ENCODE peak calls at places on chromosomes 4 and X, in four cellular contexts. Z, M, L and I are unnamed samples.

GRCh38 chr4:71732706-71733105 is 51.2 kb downstream of the GC start:
- DNase-seq in Z (peak; percentile 38), M (no peak), L (peak; percentile 16), I (no peak)

GRCh38 chr4:172845281-172845680 is 323.3 kb upstream of the GALNT7 start:
- DNase-seq in Z (no peak), M (no peak), L (no peak), I (no peak)

GRCh38 chrX:118272237-118272636 is 73.7 kb upstream of the WDR44 start:
- DNase-seq in Z (peak; percentile 16), M (no peak), L (no peak), I (no peak)

GRCh38 chr4:123564758-123565346 is 168.3 kb downstream of the SPRY1 start:
- DNase-seq in Z (peak; percentile 48), M (peak; percentile 27), L (peak; percentile 75), I (peak; percentile 60)

GRCh38 chr4:185744946-185745345 is 67.0 kb downstream of the SORBS2 start:
- DNase-seq in Z (no peak), M (no peak), L (no peak), I (no peak)

GRCh38 chr4:140926672-140927071 is 170.5 kb upstream of the TBC1D9 start:
- DNase-seq in Z (peak; percentile 12), M (no peak), L (no peak), I (no peak)

GRCh38 chrX:69988955-69989394 is 60.8 kb downstream of the AWAT2 start:
- DNase-seq in Z (no peak), M (no peak), L (no peak), I (no peak)

GRCh38 chrX:54748626-54749025 is 49.4 kb downstream of the ITIH6 start:
- DNase-seq in Z (no peak), M (no peak), L (no peak), I (no peak)

GRCh38 chrX:20267924-20268701 is 1.4 kb upstream of the RPS6KA3 start:
- DNase-seq in Z (peak; percentile 16), M (no peak), L (peak; percentile 73), I (peak; percentile 74)

GRCh38 chr4:90121961-90122748 is 5.0 kb upstream of the CCSER1 start:
- DNase-seq in Z (peak; percentile 69), M (no peak), L (no peak), I (no peak)

GRCh38 chrX:153526801-153527599 is 9.6 kb downstream of the ATP2B3 start:
- DNase-seq in Z (no peak), M (no peak), L (no peak), I (no peak)

GRCh38 chr4:168857546-168858314 is 152.3 kb downstream of the CBR4 start:
- DNase-seq in Z (peak; percentile 87), M (no peak), L (no peak), I (no peak)
- H3K36me3 ChIP-seq in Z (peaks cover 28% of the 10 kb centered on the region), M (peaks cover 74% of the 10 kb centered on the region), L (no peaks in the 10 kb centered on the region), I (peaks cover 58% of the 10 kb centered on the region)

DNA sequence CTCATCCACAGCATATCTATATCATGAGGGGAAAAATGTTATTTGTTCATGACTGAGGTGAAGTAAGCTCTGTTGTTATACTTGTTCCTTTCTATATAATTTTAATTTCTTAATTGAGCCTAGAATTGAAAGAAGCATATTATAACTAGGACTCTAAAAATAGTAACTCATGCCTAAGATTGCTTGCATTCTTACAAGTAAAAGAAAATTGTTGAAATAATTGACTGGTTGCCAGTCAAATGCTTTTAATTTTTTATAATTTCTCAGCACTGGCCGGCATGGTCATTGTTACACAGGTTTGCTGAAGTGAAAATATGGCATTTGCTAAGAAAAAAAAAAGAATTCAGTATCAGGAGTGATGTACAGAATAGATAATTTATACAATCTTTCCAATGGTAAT is 104.8 kb downstream of the GASK1B start:
- DNase-seq in Z (peak; percentile 42), M (no peak), L (no peak), I (no peak)
- H3K36me3 ChIP-seq in Z (no peaks in the 10 kb centered on the region), M (no peaks in the 10 kb centered on the region), L (no peaks in the 10 kb centered on the region), I (no peaks in the 10 kb centered on the region)

GRCh38 chr4:128847074-128847724 is 37.7 kb downstream of the JADE1 start:
- DNase-seq in Z (no peak), M (no peak), L (no peak), I (no peak)
- H3K36me3 ChIP-seq in Z (peaks cover 54% of the 10 kb centered on the region), M (peaks cover 98% of the 10 kb centered on the region), L (peaks cover 66% of the 10 kb centered on the region), I (peaks cover 87% of the 10 kb centered on the region)

GRCh38 chr4:2910409-2910808 is 52.8 kb downstream of the NOP14 start:
- DNase-seq in Z (no peak), M (no peak), L (peak; percentile 84), I (no peak)
- H3K36me3 ChIP-seq in Z (peaks cover 50% of the 10 kb centered on the region), M (peaks cover 96% of the 10 kb centered on the region), L (peaks cover 45% of the 10 kb centered on the region), I (peaks cover 88% of the 10 kb centered on the region)

GRCh38 chr4:94235825-94236224 is 28.2 kb downstream of the SMARCAD1 start:
- DNase-seq in Z (no peak), M (no peak), L (no peak), I (no peak)

GRCh38 chr4:94237271-94237670 is 29.6 kb downstream of the SMARCAD1 start:
- DNase-seq in Z (no peak), M (no peak), L (no peak), I (no peak)

GRCh38 chr4:94244087-94244828 is 36.6 kb downstream of the SMARCAD1 start:
- DNase-seq in Z (no peak), M (no peak), L (no peak), I (no peak)

GRCh38 chr4:94244829-94245185 is 37.1 kb downstream of the SMARCAD1 start:
- DNase-seq in Z (no peak), M (no peak), L (no peak), I (no peak)

DNA sequence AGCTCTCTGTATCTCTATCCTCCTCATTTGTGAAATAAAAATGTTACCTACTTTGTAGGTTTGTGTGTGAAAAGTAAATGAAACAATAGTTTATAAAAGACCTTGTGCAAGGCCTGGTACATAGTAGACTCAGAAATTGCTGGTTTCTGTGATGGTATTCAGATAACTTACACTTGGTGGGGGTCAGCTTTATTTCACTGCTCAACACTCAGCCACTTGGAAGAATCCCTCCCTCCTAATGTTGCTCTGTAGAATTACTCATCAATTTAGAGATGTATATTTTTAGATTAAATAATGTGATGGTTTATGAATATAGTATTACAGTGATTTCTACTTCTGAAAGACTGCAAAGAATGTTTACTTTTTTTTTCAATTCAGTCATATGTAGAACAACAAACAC is 32.7 kb downstream of the SMARCAD1 start:
- DNase-seq in Z (no peak), M (no peak), L (no peak), I (no peak)
- H3K36me3 ChIP-seq in Z (peaks cover 55% of the 10 kb centered on the region), M (peaks cover 100% of the 10 kb centered on the region), L (peaks cover 16% of the 10 kb centered on the region), I (peaks cover 54% of the 10 kb centered on the region)

GRCh38 chr4:15015170-15015569 is 12.9 kb downstream of the CPEB2 start:
- DNase-seq in Z (no peak), M (no peak), L (no peak), I (no peak)
- H3K36me3 ChIP-seq in Z (peaks cover 34% of the 10 kb centered on the region), M (no peaks in the 10 kb centered on the region), L (no peaks in the 10 kb centered on the region), I (peaks cover 75% of the 10 kb centered on the region)

GRCh38 chr4:145171919-145172318 is 8.5 kb downstream of the OTUD4 start:
- DNase-seq in Z (no peak), M (no peak), L (no peak), I (no peak)
- H3K36me3 ChIP-seq in Z (peaks cover 3% of the 10 kb centered on the region), M (peaks cover 75% of the 10 kb centered on the region), L (peaks cover 6% of the 10 kb centered on the region), I (peaks cover 28% of the 10 kb centered on the region)

GRCh38 chr4:118761387-118762016 is 74.4 kb downstream of the SEC24D start:
- DNase-seq in Z (no peak), M (no peak), L (no peak), I (no peak)
- H3K36me3 ChIP-seq in Z (peaks cover 80% of the 10 kb centered on the region), M (peaks cover 8% of the 10 kb centered on the region), L (peaks cover 14% of the 10 kb centered on the region), I (peaks cover 74% of the 10 kb centered on the region)

GRCh38 chrX:49178537-49178936 is 6.8 kb downstream of the PLP2 start:
- DNase-seq in Z (no peak), M (no peak), L (no peak), I (peak; percentile 58)
- H3K36me3 ChIP-seq in Z (no peaks in the 10 kb centered on the region), M (no peaks in the 10 kb centered on the region), L (peaks cover 3% of the 10 kb centered on the region), I (no peaks in the 10 kb centered on the region)

GRCh38 chr4:1743975-1744374 is 22.7 kb downstream of the TACC3 start:
- DNase-seq in Z (no peak), M (no peak), L (no peak), I (no peak)
- H3K36me3 ChIP-seq in Z (peaks cover 3% of the 10 kb centered on the region), M (peaks cover 61% of the 10 kb centered on the region), L (peaks cover 31% of the 10 kb centered on the region), I (peaks cover 27% of the 10 kb centered on the region)